ENCODE peak calls at places on chromosomes 2 and 18, in eight cellular contexts. P, W, Y, C, S, A, X and U are unnamed samples. For H3K27me3, the result is how much of the 10 kb centered on the place peaks cover.

GRCh38 chr18:45801396-45802004 is 24.0 kb upstream of the SIGLEC15 start:
- DNase-seq in W (no peak), P (no peak), S (no peak), A (no peak), C (no peak), Y (no peak), X (no peak), U (no peak)

GRCh38 chr2:40360652-40361051 is 91.2 kb downstream of the SLC8A1 start:
- DNase-seq in W (no peak), Y (no peak), P (no peak), S (no peak), X (no peak), A (no peak), C (no peak), U (no peak)

GRCh38 chr2:200985806-200986205 is 22.3 kb upstream of the ORC2 start:
- DNase-seq in S (no peak), P (no peak), Y (no peak), C (no peak), A (no peak), X (no peak), W (no peak), U (no peak)

GRCh38 chr18:59996370-59996966 is 96.7 kb downstream of the PMAIP1 start:
- DNase-seq in X (peak), W (no peak), S (peak), P (no peak), C (no peak), Y (peak), A (no peak), U (no peak)

GRCh38 chr2:158774663-158775062 is 20.5 kb upstream of the DAPL1 start:
- DNase-seq in S (no peak), C (no peak), A (no peak), W (no peak), P (no peak), X (no peak), Y (no peak), U (no peak)

GRCh38 chr18:40687401-40687800 is 1267.6 kb upstream of the PIK3C3 start:
- DNase-seq in W (no peak), P (no peak), A (no peak), X (no peak), C (no peak), S (no peak), Y (no peak), U (no peak)

GRCh38 chr2:60629263-60629662 is 75.8 kb upstream of the BCL11A start:
- DNase-seq in S (no peak), C (no peak), A (no peak), X (no peak), Y (no peak), P (no peak), W (no peak), U (no peak)

GRCh38 chr2:11998218-11998617 is 251.8 kb downstream of the LPIN1 start:
- DNase-seq in S (no peak), X (no peak), P (peak), C (no peak), W (no peak), A (no peak), Y (no peak), U (no peak)

GRCh38 chr2:26299488-26300092 is 46.4 kb upstream of the SELENOI start:
- DNase-seq in Y (no peak), P (peak), W (peak), S (peak), A (no peak), X (peak), C (no peak), U (no peak)

GRCh38 chr2:55168221-55169154 is 63.6 kb downstream of the CLHC1 start:
- DNase-seq in P (peak), Y (peak), X (peak), S (peak), A (no peak), W (peak), C (peak), U (peak)

GRCh38 chr2:18123211-18123570 is 244.7 kb downstream of the KCNS3 start:
- DNase-seq in C (no peak), S (no peak), A (no peak), W (no peak), P (no peak), X (no peak), Y (no peak), U (no peak)

GRCh38 chr18:11905613-11906012 is 2.5 kb downstream of the MPPE1 start:
- DNase-seq in S (no peak), A (no peak), W (no peak), P (no peak), Y (no peak), X (no peak), C (no peak), U (no peak)

GRCh38 chr2:199019898-199020507 is 437.7 kb downstream of the SATB2 start:
- DNase-seq in P (no peak), C (no peak), X (peak), A (no peak), Y (peak), S (no peak), W (no peak), U (no peak)

GRCh38 chr2:156430978-156431358 is 5.2 kb upstream of the GPD2 start:
- DNase-seq in W (no peak), X (no peak), A (no peak), C (no peak), P (no peak), S (no peak), Y (no peak), U (no peak)

GRCh38 chr18:76983613-76984051 is 149.0 kb downstream of the MBP start:
- DNase-seq in P (no peak), A (no peak), C (no peak), Y (no peak), X (no peak), S (no peak), W (no peak), U (no peak)

GRCh38 chr2:146927080-146927714 is 917.6 kb upstream of the ACVR2A start:
- DNase-seq in P (no peak), A (peak), S (peak), Y (peak), X (peak), C (no peak), W (no peak), U (no peak)

GRCh38 chr2:144114761-144115160 is 405.2 kb downstream of the ZEB2 start:
- DNase-seq in C (no peak), W (no peak), S (no peak), X (no peak), Y (no peak), A (no peak), P (no peak), U (no peak)

GRCh38 chr2:236136483-236136882 is 31.7 kb downstream of the GBX2 start:
- DNase-seq in Y (no peak), S (no peak), X (no peak), A (no peak), C (no peak), P (no peak), W (no peak), U (no peak)

GRCh38 chr2:44450806-44451205 is 89.1 kb downstream of the CAMKMT start:
- DNase-seq in A (no peak), C (no peak), P (no peak), W (no peak), S (no peak), X (no peak), Y (no peak), U (no peak)

GRCh38 chr2:18516112-18516511 is 44.3 kb downstream of the RDH14 start:
- DNase-seq in W (no peak), A (no peak), P (no peak), C (no peak), X (no peak), S (no peak), Y (no peak), U (no peak)

GRCh38 chr2:31406593-31407385 is 7.8 kb downstream of the XDH start:
- DNase-seq in P (no peak), Y (no peak), X (no peak), W (no peak), S (no peak), A (no peak), C (no peak), U (no peak)

DNA sequence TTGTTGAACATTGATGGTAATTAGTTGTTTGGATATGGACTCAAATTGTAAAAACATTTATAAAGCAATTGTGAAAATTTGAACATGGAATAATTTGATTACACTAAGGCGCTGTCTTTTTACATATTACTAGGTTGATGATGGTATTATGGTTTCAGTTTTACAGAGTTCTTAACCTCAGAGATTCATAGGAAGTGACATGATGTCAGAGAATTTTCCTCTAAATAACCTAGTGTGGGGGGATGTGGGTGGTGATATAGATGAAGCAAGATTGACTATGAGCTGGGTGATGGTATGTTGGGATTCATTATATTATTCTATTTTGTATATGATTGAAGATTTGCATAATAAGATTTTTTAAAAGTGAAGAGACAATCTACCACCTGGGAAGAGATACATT is 45.9 kb upstream of the ATP5MC3 start:
- DNase-seq in A (no peak), Y (no peak), W (no peak), C (no peak), X (no peak), P (no peak), S (no peak), U (no peak)
- H3K27me3 ChIP-seq in A (under half), Y (under half), W (under half), C (under half), X (under half), P (under half), S (under half), U (under half)

DNA sequence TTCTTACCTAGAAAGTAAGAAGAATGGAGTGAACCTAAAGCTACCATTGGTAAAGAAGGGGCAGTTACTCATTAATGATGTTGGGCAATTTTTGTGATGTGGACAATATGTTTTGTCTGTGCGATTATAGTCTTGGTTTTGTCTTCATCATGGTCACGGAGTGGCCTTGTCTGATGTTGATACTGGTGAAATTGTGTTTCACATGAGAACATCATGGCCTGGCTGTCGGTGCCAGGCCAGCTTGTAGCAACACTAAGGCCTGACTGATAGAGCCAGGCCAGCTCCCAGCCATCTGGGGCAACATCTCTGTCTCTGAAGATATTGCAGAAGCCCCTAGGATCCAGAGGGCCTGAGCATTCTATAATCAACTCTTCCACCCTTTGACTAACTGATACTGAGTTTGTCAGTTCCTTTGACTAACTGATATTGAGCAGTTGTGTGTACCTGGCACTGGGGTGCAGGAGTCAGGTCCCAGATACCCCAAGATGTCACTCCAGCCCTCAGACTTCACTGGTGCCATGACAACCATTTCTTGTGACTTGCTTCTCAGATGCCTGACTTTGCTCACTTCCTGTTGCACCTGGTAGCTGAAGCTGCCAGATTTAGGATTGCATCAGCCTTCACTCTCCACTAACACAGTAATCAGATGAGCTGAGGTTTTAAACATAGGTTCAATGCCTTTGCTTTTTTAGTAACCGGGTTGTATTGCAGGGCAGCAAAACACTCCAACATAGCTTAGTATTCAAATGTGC is 62.5 kb downstream of the RPIA start:
- DNase-seq in A (no peak), P (peak), X (no peak), W (no peak), C (peak), S (no peak), Y (no peak), U (peak)
- H3K27ac ChIP-seq in A (no peak), P (no peak), X (no peak), W (no peak), C (peak), S (no peak), Y (no peak), U (peak)

GRCh38 chr2:121065239-121065638 is 219.8 kb downstream of the TFCP2L1 start:
- DNase-seq in Y (no peak), A (no peak), X (no peak), S (no peak), C (no peak), P (no peak), W (no peak), U (no peak)
- H3K27me3 ChIP-seq in Y (under half), A (under half), X (under half), S (under half), C (under half), P (under half), W (under half), U (under half)

GRCh38 chr2:43127941-43128561 is 98.4 kb downstream of the ZFP36L2 start:
- DNase-seq in P (no peak), S (no peak), A (no peak), C (no peak), W (no peak), Y (no peak), X (no peak), U (no peak)
- H3K27ac ChIP-seq in P (peak), S (peak), A (peak), C (peak), W (no peak), Y (no peak), X (no peak), U (peak)

GRCh38 chr2:120482334-120482733 is 136.4 kb downstream of the INHBB start:
- DNase-seq in W (no peak), Y (no peak), C (no peak), P (no peak), S (no peak), X (no peak), A (no peak), U (no peak)
- H3K27me3 ChIP-seq in W (under half), Y (under half), C (under half), P (under half), S (under half), X (under half), A (under half), U (under half)

DNA sequence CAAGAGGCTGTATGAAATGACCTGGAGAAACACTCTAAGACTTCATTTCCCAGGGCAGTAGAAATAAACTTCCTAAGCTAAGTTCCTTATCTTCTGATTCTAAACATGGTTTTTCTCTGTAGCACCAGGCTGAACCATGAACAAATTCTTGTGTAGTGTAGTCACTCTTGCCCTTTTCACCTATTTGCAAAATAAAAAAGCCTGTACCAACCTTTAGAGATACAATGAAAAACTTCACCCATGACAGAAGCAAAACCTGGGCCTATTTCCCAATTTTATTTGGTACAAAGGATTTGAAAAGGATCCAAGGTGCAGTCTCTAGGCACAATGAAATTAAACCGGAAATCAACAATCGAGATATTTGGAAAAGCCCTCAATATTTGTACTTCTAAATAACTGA is 43.6 kb downstream of the POLR1A start:
- DNase-seq in W (no peak), X (no peak), P (no peak), C (no peak), Y (no peak), S (no peak), A (no peak), U (no peak)
- H3K27ac ChIP-seq in W (no peak), X (no peak), P (no peak), C (no peak), Y (no peak), S (no peak), A (no peak), U (no peak)